ENCODE peak calls at places on chromosomes 11 and 22, in nine cellular contexts. One of them, this sample, is unnamed.

GRCh38 chr22:41437198-41437597 is 9.4 kb downstream of the TOB2 start:
- DNase-seq in hepatocyte: no peak
- DNase-seq in tibial nerve: no peak
- DNase-seq in stimulated activated CD4-positive, alpha-beta T cell treated with anti-CD3 and anti-CD28 coated beads, Interleukin-1b, Interleukin-23, amount 100 ng/mL, for 48 hours: no peak
- DNase-seq in BE2C: no peak
- DNase-seq in A549: no peak
- DNase-seq in spleen: no peak
- DNase-seq in brain microvascular endothelial cell: no peak
- DNase-seq in hippocampal formation: no peak
- DNase-seq in this sample: no peak

GRCh38 chr11:83819936-83820549 is 533.9 kb upstream of the CCDC90B start:
- DNase-seq in hepatocyte: peak
- DNase-seq in tibial nerve: no peak
- DNase-seq in stimulated activated CD4-positive, alpha-beta T cell treated with anti-CD3 and anti-CD28 coated beads, Interleukin-1b, Interleukin-23, amount 100 ng/mL, for 48 hours: no peak
- DNase-seq in BE2C: no peak
- DNase-seq in A549: peak
- DNase-seq in spleen: no peak
- DNase-seq in brain microvascular endothelial cell: peak
- DNase-seq in hippocampal formation: peak
- DNase-seq in this sample: no peak

GRCh38 chr11:110759972-110760381 is 47.7 kb upstream of the ARHGAP20 start:
- DNase-seq in hepatocyte: peak
- DNase-seq in tibial nerve: no peak
- DNase-seq in stimulated activated CD4-positive, alpha-beta T cell treated with anti-CD3 and anti-CD28 coated beads, Interleukin-1b, Interleukin-23, amount 100 ng/mL, for 48 hours: no peak
- DNase-seq in BE2C: no peak
- DNase-seq in A549: no peak
- DNase-seq in spleen: no peak
- DNase-seq in brain microvascular endothelial cell: peak
- DNase-seq in hippocampal formation: no peak
- DNase-seq in this sample: no peak

GRCh38 chr11:7759010-7759409 is 37.7 kb downstream of the OR5P2 start:
- DNase-seq in hepatocyte: no peak
- DNase-seq in tibial nerve: no peak
- DNase-seq in stimulated activated CD4-positive, alpha-beta T cell treated with anti-CD3 and anti-CD28 coated beads, Interleukin-1b, Interleukin-23, amount 100 ng/mL, for 48 hours: no peak
- DNase-seq in BE2C: no peak
- DNase-seq in A549: no peak
- DNase-seq in spleen: no peak
- DNase-seq in brain microvascular endothelial cell: no peak
- DNase-seq in hippocampal formation: no peak
- DNase-seq in this sample: no peak

GRCh38 chr11:74683279-74683871 is 47.9 kb downstream of the CHRDL2 start:
- DNase-seq in hepatocyte: peak
- DNase-seq in tibial nerve: no peak
- DNase-seq in stimulated activated CD4-positive, alpha-beta T cell treated with anti-CD3 and anti-CD28 coated beads, Interleukin-1b, Interleukin-23, amount 100 ng/mL, for 48 hours: no peak
- DNase-seq in BE2C: peak
- DNase-seq in A549: no peak
- DNase-seq in spleen: peak
- DNase-seq in brain microvascular endothelial cell: no peak
- DNase-seq in hippocampal formation: peak
- DNase-seq in this sample: no peak

GRCh38 chr11:65442952-65443351 is 20.4 kb downstream of the NEAT1 start:
- DNase-seq in hepatocyte: no peak
- DNase-seq in tibial nerve: peak
- DNase-seq in stimulated activated CD4-positive, alpha-beta T cell treated with anti-CD3 and anti-CD28 coated beads, Interleukin-1b, Interleukin-23, amount 100 ng/mL, for 48 hours: no peak
- DNase-seq in BE2C: no peak
- DNase-seq in A549: peak
- DNase-seq in spleen: no peak
- DNase-seq in brain microvascular endothelial cell: peak
- DNase-seq in hippocampal formation: no peak
- DNase-seq in this sample: peak

GRCh38 chr11:14411818-14412217 is 52.8 kb upstream of the RRAS2 start:
- DNase-seq in hepatocyte: no peak
- DNase-seq in tibial nerve: no peak
- DNase-seq in stimulated activated CD4-positive, alpha-beta T cell treated with anti-CD3 and anti-CD28 coated beads, Interleukin-1b, Interleukin-23, amount 100 ng/mL, for 48 hours: no peak
- DNase-seq in BE2C: peak
- DNase-seq in A549: no peak
- DNase-seq in spleen: no peak
- DNase-seq in brain microvascular endothelial cell: no peak
- DNase-seq in hippocampal formation: no peak
- DNase-seq in this sample: peak

GRCh38 chr22:32987081-32987631 is 71.0 kb downstream of the SYN3 start:
- DNase-seq in hepatocyte: no peak
- DNase-seq in tibial nerve: no peak
- DNase-seq in stimulated activated CD4-positive, alpha-beta T cell treated with anti-CD3 and anti-CD28 coated beads, Interleukin-1b, Interleukin-23, amount 100 ng/mL, for 48 hours: no peak
- DNase-seq in BE2C: no peak
- DNase-seq in A549: no peak
- DNase-seq in spleen: no peak
- DNase-seq in brain microvascular endothelial cell: no peak
- DNase-seq in hippocampal formation: no peak
- DNase-seq in this sample: peak

GRCh38 chr11:134757633-134758032 is 345.6 kb upstream of the B3GAT1 start:
- DNase-seq in hepatocyte: no peak
- DNase-seq in tibial nerve: no peak
- DNase-seq in stimulated activated CD4-positive, alpha-beta T cell treated with anti-CD3 and anti-CD28 coated beads, Interleukin-1b, Interleukin-23, amount 100 ng/mL, for 48 hours: no peak
- DNase-seq in BE2C: no peak
- DNase-seq in A549: no peak
- DNase-seq in spleen: no peak
- DNase-seq in brain microvascular endothelial cell: no peak
- DNase-seq in hippocampal formation: no peak
- DNase-seq in this sample: no peak

GRCh38 chr11:35332524-35332923 is 86.8 kb downstream of the SLC1A2 start:
- DNase-seq in hepatocyte: no peak
- DNase-seq in tibial nerve: no peak
- DNase-seq in stimulated activated CD4-positive, alpha-beta T cell treated with anti-CD3 and anti-CD28 coated beads, Interleukin-1b, Interleukin-23, amount 100 ng/mL, for 48 hours: no peak
- DNase-seq in BE2C: no peak
- DNase-seq in A549: no peak
- DNase-seq in spleen: no peak
- DNase-seq in brain microvascular endothelial cell: no peak
- DNase-seq in hippocampal formation: peak
- DNase-seq in this sample: no peak

GRCh38 chr22:18070556-18071306 is 7.1 kb upstream of the PEX26 start:
- DNase-seq in hepatocyte: no peak
- DNase-seq in tibial nerve: no peak
- DNase-seq in stimulated activated CD4-positive, alpha-beta T cell treated with anti-CD3 and anti-CD28 coated beads, Interleukin-1b, Interleukin-23, amount 100 ng/mL, for 48 hours: no peak
- DNase-seq in BE2C: no peak
- DNase-seq in A549: no peak
- DNase-seq in spleen: peak
- DNase-seq in brain microvascular endothelial cell: no peak
- DNase-seq in hippocampal formation: no peak
- DNase-seq in this sample: no peak

GRCh38 chr11:56624661-56625110 is 10.0 kb upstream of the OR5M1 start:
- DNase-seq in hepatocyte: peak
- DNase-seq in tibial nerve: no peak
- DNase-seq in stimulated activated CD4-positive, alpha-beta T cell treated with anti-CD3 and anti-CD28 coated beads, Interleukin-1b, Interleukin-23, amount 100 ng/mL, for 48 hours: no peak
- DNase-seq in BE2C: peak
- DNase-seq in A549: peak
- DNase-seq in spleen: no peak
- DNase-seq in brain microvascular endothelial cell: peak
- DNase-seq in hippocampal formation: peak
- DNase-seq in this sample: no peak

GRCh38 chr11:93444671-93445073 is 98.5 kb downstream of the SMCO4 start:
- DNase-seq in hepatocyte: peak
- DNase-seq in tibial nerve: no peak
- DNase-seq in stimulated activated CD4-positive, alpha-beta T cell treated with anti-CD3 and anti-CD28 coated beads, Interleukin-1b, Interleukin-23, amount 100 ng/mL, for 48 hours: peak
- DNase-seq in BE2C: no peak
- DNase-seq in A549: no peak
- DNase-seq in spleen: no peak
- DNase-seq in brain microvascular endothelial cell: peak
- DNase-seq in hippocampal formation: no peak
- DNase-seq in this sample: no peak

GRCh38 chr11:119432484-119433368 is 9.8 kb upstream of the THY1 start:
- DNase-seq in hepatocyte: peak
- DNase-seq in tibial nerve: no peak
- DNase-seq in stimulated activated CD4-positive, alpha-beta T cell treated with anti-CD3 and anti-CD28 coated beads, Interleukin-1b, Interleukin-23, amount 100 ng/mL, for 48 hours: no peak
- DNase-seq in BE2C: no peak
- DNase-seq in A549: no peak
- DNase-seq in spleen: no peak
- DNase-seq in brain microvascular endothelial cell: peak
- DNase-seq in hippocampal formation: peak
- DNase-seq in this sample: no peak

GRCh38 chr11:65700377-65700776 is 11.7 kb upstream of the KAT5 start:
- DNase-seq in hepatocyte: no peak
- DNase-seq in tibial nerve: no peak
- DNase-seq in stimulated activated CD4-positive, alpha-beta T cell treated with anti-CD3 and anti-CD28 coated beads, Interleukin-1b, Interleukin-23, amount 100 ng/mL, for 48 hours: no peak
- DNase-seq in BE2C: no peak
- DNase-seq in A549: no peak
- DNase-seq in spleen: no peak
- DNase-seq in brain microvascular endothelial cell: no peak
- DNase-seq in hippocampal formation: no peak
- DNase-seq in this sample: no peak

GRCh38 chr22:49182416-49182815 is 645.3 kb downstream of the BRD1 start:
- DNase-seq in hepatocyte: no peak
- DNase-seq in tibial nerve: no peak
- DNase-seq in stimulated activated CD4-positive, alpha-beta T cell treated with anti-CD3 and anti-CD28 coated beads, Interleukin-1b, Interleukin-23, amount 100 ng/mL, for 48 hours: no peak
- DNase-seq in BE2C: no peak
- DNase-seq in A549: no peak
- DNase-seq in spleen: peak
- DNase-seq in brain microvascular endothelial cell: no peak
- DNase-seq in hippocampal formation: no peak
- DNase-seq in this sample: no peak

GRCh38 chr11:9953994-9954626 is 290.2 kb downstream of the SWAP70 start:
- DNase-seq in hepatocyte: no peak
- DNase-seq in tibial nerve: no peak
- DNase-seq in stimulated activated CD4-positive, alpha-beta T cell treated with anti-CD3 and anti-CD28 coated beads, Interleukin-1b, Interleukin-23, amount 100 ng/mL, for 48 hours: no peak
- DNase-seq in BE2C: no peak
- DNase-seq in A549: peak
- DNase-seq in spleen: no peak
- DNase-seq in brain microvascular endothelial cell: peak
- DNase-seq in hippocampal formation: no peak
- DNase-seq in this sample: no peak

GRCh38 chr11:130533113-130533803 is 84.8 kb downstream of the ADAMTS15 start:
- DNase-seq in hepatocyte: no peak
- DNase-seq in tibial nerve: no peak
- DNase-seq in stimulated activated CD4-positive, alpha-beta T cell treated with anti-CD3 and anti-CD28 coated beads, Interleukin-1b, Interleukin-23, amount 100 ng/mL, for 48 hours: no peak
- DNase-seq in BE2C: peak
- DNase-seq in A549: no peak
- DNase-seq in spleen: no peak
- DNase-seq in brain microvascular endothelial cell: no peak
- DNase-seq in hippocampal formation: no peak
- DNase-seq in this sample: no peak

GRCh38 chr11:1881442-1882264 is 10.0 kb downstream of the PRR33 start:
- DNase-seq in hepatocyte: no peak
- DNase-seq in tibial nerve: no peak
- DNase-seq in stimulated activated CD4-positive, alpha-beta T cell treated with anti-CD3 and anti-CD28 coated beads, Interleukin-1b, Interleukin-23, amount 100 ng/mL, for 48 hours: no peak
- DNase-seq in BE2C: no peak
- DNase-seq in A549: no peak
- DNase-seq in spleen: peak
- DNase-seq in brain microvascular endothelial cell: no peak
- DNase-seq in hippocampal formation: no peak
- DNase-seq in this sample: no peak

GRCh38 chr22:49604732-49605302 is 222.9 kb downstream of the BRD1 start:
- DNase-seq in hepatocyte: no peak
- DNase-seq in tibial nerve: no peak
- DNase-seq in stimulated activated CD4-positive, alpha-beta T cell treated with anti-CD3 and anti-CD28 coated beads, Interleukin-1b, Interleukin-23, amount 100 ng/mL, for 48 hours: no peak
- DNase-seq in BE2C: no peak
- DNase-seq in A549: no peak
- DNase-seq in spleen: no peak
- DNase-seq in brain microvascular endothelial cell: no peak
- DNase-seq in hippocampal formation: no peak
- DNase-seq in this sample: no peak

GRCh38 chr11:62147545-62147944 is 23.7 kb downstream of the INCENP start:
- DNase-seq in hepatocyte: no peak
- DNase-seq in tibial nerve: no peak
- DNase-seq in stimulated activated CD4-positive, alpha-beta T cell treated with anti-CD3 and anti-CD28 coated beads, Interleukin-1b, Interleukin-23, amount 100 ng/mL, for 48 hours: no peak
- DNase-seq in BE2C: no peak
- DNase-seq in A549: no peak
- DNase-seq in spleen: peak
- DNase-seq in brain microvascular endothelial cell: no peak
- DNase-seq in hippocampal formation: no peak
- DNase-seq in this sample: peak

GRCh38 chr22:47176573-47177333 is 414.3 kb downstream of the TBC1D22A start:
- DNase-seq in hepatocyte: no peak
- DNase-seq in tibial nerve: peak
- DNase-seq in stimulated activated CD4-positive, alpha-beta T cell treated with anti-CD3 and anti-CD28 coated beads, Interleukin-1b, Interleukin-23, amount 100 ng/mL, for 48 hours: no peak
- DNase-seq in BE2C: peak
- DNase-seq in A549: no peak
- DNase-seq in spleen: peak
- DNase-seq in brain microvascular endothelial cell: no peak
- DNase-seq in hippocampal formation: no peak
- DNase-seq in this sample: no peak

GRCh38 chr11:2210366-2211112 is 38.9 kb upstream of the TH start:
- DNase-seq in hepatocyte: no peak
- DNase-seq in tibial nerve: peak
- DNase-seq in stimulated activated CD4-positive, alpha-beta T cell treated with anti-CD3 and anti-CD28 coated beads, Interleukin-1b, Interleukin-23, amount 100 ng/mL, for 48 hours: no peak
- DNase-seq in BE2C: no peak
- DNase-seq in A549: no peak
- DNase-seq in spleen: peak
- DNase-seq in brain microvascular endothelial cell: no peak
- DNase-seq in hippocampal formation: no peak
- DNase-seq in this sample: peak

GRCh38 chr11:14312736-14313438 is 46.1 kb downstream of the RRAS2 start:
- DNase-seq in hepatocyte: no peak
- DNase-seq in tibial nerve: no peak
- DNase-seq in stimulated activated CD4-positive, alpha-beta T cell treated with anti-CD3 and anti-CD28 coated beads, Interleukin-1b, Interleukin-23, amount 100 ng/mL, for 48 hours: no peak
- DNase-seq in BE2C: no peak
- DNase-seq in A549: no peak
- DNase-seq in spleen: no peak
- DNase-seq in brain microvascular endothelial cell: peak
- DNase-seq in hippocampal formation: no peak
- DNase-seq in this sample: no peak

GRCh38 chr11:17563961-17564686 is 17.1 kb downstream of the OTOG start:
- DNase-seq in hepatocyte: no peak
- DNase-seq in tibial nerve: no peak
- DNase-seq in stimulated activated CD4-positive, alpha-beta T cell treated with anti-CD3 and anti-CD28 coated beads, Interleukin-1b, Interleukin-23, amount 100 ng/mL, for 48 hours: no peak
- DNase-seq in BE2C: no peak
- DNase-seq in A549: no peak
- DNase-seq in spleen: no peak
- DNase-seq in brain microvascular endothelial cell: no peak
- DNase-seq in hippocampal formation: no peak
- DNase-seq in this sample: no peak

GRCh38 chr22:26845016-26845728 is 187.8 kb downstream of the MIAT start:
- DNase-seq in hepatocyte: no peak
- DNase-seq in tibial nerve: no peak
- DNase-seq in stimulated activated CD4-positive, alpha-beta T cell treated with anti-CD3 and anti-CD28 coated beads, Interleukin-1b, Interleukin-23, amount 100 ng/mL, for 48 hours: no peak
- DNase-seq in BE2C: no peak
- DNase-seq in A549: no peak
- DNase-seq in spleen: no peak
- DNase-seq in brain microvascular endothelial cell: no peak
- DNase-seq in hippocampal formation: peak
- DNase-seq in this sample: peak

GRCh38 chr22:49642331-49642730 is 185.3 kb downstream of the BRD1 start:
- DNase-seq in hepatocyte: no peak
- DNase-seq in tibial nerve: no peak
- DNase-seq in stimulated activated CD4-positive, alpha-beta T cell treated with anti-CD3 and anti-CD28 coated beads, Interleukin-1b, Interleukin-23, amount 100 ng/mL, for 48 hours: no peak
- DNase-seq in BE2C: no peak
- DNase-seq in A549: no peak
- DNase-seq in spleen: no peak
- DNase-seq in brain microvascular endothelial cell: no peak
- DNase-seq in hippocampal formation: no peak
- DNase-seq in this sample: no peak

GRCh38 chr11:122599434-122599833 is 56.1 kb upstream of the UBASH3B start:
- DNase-seq in hepatocyte: no peak
- DNase-seq in tibial nerve: no peak
- DNase-seq in stimulated activated CD4-positive, alpha-beta T cell treated with anti-CD3 and anti-CD28 coated beads, Interleukin-1b, Interleukin-23, amount 100 ng/mL, for 48 hours: no peak
- DNase-seq in BE2C: no peak
- DNase-seq in A549: peak
- DNase-seq in spleen: no peak
- DNase-seq in brain microvascular endothelial cell: no peak
- DNase-seq in hippocampal formation: no peak
- DNase-seq in this sample: no peak

GRCh38 chr11:5129457-5129877 is 8.7 kb downstream of the OR52A5 start:
- DNase-seq in hepatocyte: no peak
- DNase-seq in tibial nerve: no peak
- DNase-seq in stimulated activated CD4-positive, alpha-beta T cell treated with anti-CD3 and anti-CD28 coated beads, Interleukin-1b, Interleukin-23, amount 100 ng/mL, for 48 hours: no peak
- DNase-seq in BE2C: no peak
- DNase-seq in A549: no peak
- DNase-seq in spleen: no peak
- DNase-seq in brain microvascular endothelial cell: peak
- DNase-seq in hippocampal formation: no peak
- DNase-seq in this sample: no peak

GRCh38 chr22:27747396-27748256 is 53.9 kb downstream of the MN1 start:
- DNase-seq in hepatocyte: no peak
- DNase-seq in tibial nerve: no peak
- DNase-seq in stimulated activated CD4-positive, alpha-beta T cell treated with anti-CD3 and anti-CD28 coated beads, Interleukin-1b, Interleukin-23, amount 100 ng/mL, for 48 hours: no peak
- DNase-seq in BE2C: no peak
- DNase-seq in A549: no peak
- DNase-seq in spleen: no peak
- DNase-seq in brain microvascular endothelial cell: no peak
- DNase-seq in hippocampal formation: no peak
- DNase-seq in this sample: no peak

GRCh38 chr11:2314525-2315394 is 12.9 kb downstream of the TSPAN32 start:
- DNase-seq in hepatocyte: peak
- DNase-seq in tibial nerve: peak
- DNase-seq in stimulated activated CD4-positive, alpha-beta T cell treated with anti-CD3 and anti-CD28 coated beads, Interleukin-1b, Interleukin-23, amount 100 ng/mL, for 48 hours: no peak
- DNase-seq in BE2C: peak
- DNase-seq in A549: no peak
- DNase-seq in spleen: peak
- DNase-seq in brain microvascular endothelial cell: peak
- DNase-seq in hippocampal formation: peak
- DNase-seq in this sample: peak